ENCODE peak calls at places on chromosome 18, in eight cellular contexts. X, A, S, I, V, E, Z and Q are unnamed samples.

GRCh38 chr18:32624182-32624723 is 148.6 kb downstream of the KLHL14 start:
- DNase-seq in I (no peak), E (no peak), V (no peak), X (no peak), A (no peak), Z (no peak), S (no peak), Q (no peak)

GRCh38 chr18:36374262-36374661 is 76.7 kb downstream of the FHOD3 start:
- DNase-seq in I (no peak), V (no peak), X (no peak), E (no peak), S (no peak), A (no peak), Z (no peak), Q (no peak)

GRCh38 chr18:68826111-68826510 is 28.2 kb downstream of the CCDC102B start:
- DNase-seq in Z (no peak), E (no peak), X (no peak), I (no peak), A (no peak), V (no peak), S (no peak), Q (no peak)

GRCh38 chr18:10850828-10851227 is 298.5 kb downstream of the PIEZO2 start:
- DNase-seq in V (no peak), X (no peak), E (no peak), I (no peak), S (no peak), A (no peak), Z (no peak), Q (no peak)

GRCh38 chr18:75209952-75210261 is 690 bp upstream of the TSHZ1 start:
- DNase-seq in X (no peak), Z (peak), S (no peak), I (no peak), A (no peak), V (no peak), E (peak), Q (no peak)

GRCh38 chr18:7904529-7904928 is 337.4 kb downstream of the PTPRM start:
- DNase-seq in A (peak), X (no peak), Z (no peak), I (no peak), V (no peak), S (peak), E (no peak), Q (no peak)

GRCh38 chr18:36572135-36572856 is 256.5 kb downstream of the TPGS2 start:
- DNase-seq in A (peak), V (peak), S (peak), I (peak), E (peak), X (peak), Z (peak), Q (no peak)

GRCh38 chr18:76445741-76446232 is 49.3 kb downstream of the ZNF516 start:
- DNase-seq in X (no peak), E (no peak), A (no peak), V (no peak), Z (no peak), S (no peak), I (no peak), Q (peak)

GRCh38 chr18:75189696-75190095 is 19.2 kb downstream of the PTGR3 start:
- DNase-seq in Z (no peak), S (no peak), X (no peak), E (no peak), V (no peak), I (no peak), A (no peak), Q (no peak)

GRCh38 chr18:44841769-44842587 is 161.3 kb downstream of the SETBP1 start:
- DNase-seq in A (no peak), I (no peak), S (no peak), V (no peak), X (no peak), Z (no peak), E (peak), Q (no peak)

GRCh38 chr18:56235773-56236115 is 402.6 kb downstream of the TXNL1 start:
- DNase-seq in Z (no peak), I (no peak), A (no peak), V (no peak), X (no peak), E (no peak), S (no peak), Q (no peak)

GRCh38 chr18:811192-812122 is 585 bp downstream of the YES1 start:
- DNase-seq in Z (peak), A (peak), S (peak), X (peak), I (peak), E (no peak), V (peak), Q (peak)

GRCh38 chr18:43805646-43806194 is 528.4 kb upstream of the SYT4 start:
- DNase-seq in S (peak), E (no peak), A (no peak), Z (no peak), I (no peak), V (no peak), X (no peak), Q (no peak)

GRCh38 chr18:76697441-76697901 is 124.9 kb upstream of the ZNF236 start:
- DNase-seq in X (no peak), V (no peak), S (peak), A (no peak), Z (no peak), I (no peak), E (no peak), Q (no peak)

GRCh38 chr18:45945669-45946068 is 21.5 kb downstream of the EPG5 start:
- DNase-seq in X (no peak), Z (no peak), A (no peak), I (no peak), E (no peak), S (no peak), V (no peak), Q (no peak)

GRCh38 chr18:35910327-35910726 is 62.2 kb upstream of the RMP24 start:
- DNase-seq in I (no peak), E (no peak), X (no peak), S (no peak), Z (no peak), A (no peak), V (no peak), Q (no peak)

GRCh38 chr18:9101730-9102390 is 639 bp upstream of the NDUFV2 start:
- DNase-seq in V (no peak), I (peak), S (peak), A (peak), E (peak), X (no peak), Z (peak), Q (no peak)

GRCh38 chr18:9104244-9104901 is 1.9 kb downstream of the NDUFV2 start:
- DNase-seq in Z (no peak), A (no peak), S (no peak), X (no peak), I (no peak), V (no peak), E (no peak), Q (no peak)

GRCh38 chr18:9102391-9103216 is at the start of gene NDUFV2:
- DNase-seq in E (peak), I (peak), A (peak), V (peak), Z (peak), S (peak), X (peak), Q (peak)

GRCh38 chr18:9105420-9105819 is 2.9 kb downstream of the NDUFV2 start:
- DNase-seq in E (no peak), Z (no peak), V (no peak), X (no peak), S (no peak), A (no peak), I (no peak), Q (no peak)

DNA sequence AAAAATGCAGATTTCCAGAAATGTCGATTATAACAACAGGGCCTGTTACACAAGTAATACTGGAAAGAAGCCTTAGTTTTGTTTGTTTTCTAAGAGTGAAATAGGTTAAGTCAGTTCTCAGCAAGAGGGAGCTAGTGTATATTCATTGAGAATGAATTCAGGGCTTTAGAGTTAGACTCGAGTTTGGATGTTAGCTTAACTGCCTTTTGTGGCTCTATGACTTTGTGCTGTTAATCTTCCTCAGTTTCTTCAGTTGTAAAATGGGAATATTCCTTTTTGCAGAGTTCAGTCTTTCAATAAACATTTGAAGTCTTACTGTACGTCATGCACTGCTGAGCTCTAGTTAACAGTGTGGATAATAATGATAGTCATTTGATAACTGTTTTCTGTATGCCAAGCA is 989 bp downstream of the NDUFV2 start:
- DNase-seq in X (no peak), I (no peak), Z (no peak), V (no peak), E (peak), A (no peak), S (peak), Q (no peak)
- TF ChIP-seq CTCF in X (peak), I (no peak), Z (no peak), V (peak), E (peak), A (no peak), S (no peak), Q (peak)

DNA sequence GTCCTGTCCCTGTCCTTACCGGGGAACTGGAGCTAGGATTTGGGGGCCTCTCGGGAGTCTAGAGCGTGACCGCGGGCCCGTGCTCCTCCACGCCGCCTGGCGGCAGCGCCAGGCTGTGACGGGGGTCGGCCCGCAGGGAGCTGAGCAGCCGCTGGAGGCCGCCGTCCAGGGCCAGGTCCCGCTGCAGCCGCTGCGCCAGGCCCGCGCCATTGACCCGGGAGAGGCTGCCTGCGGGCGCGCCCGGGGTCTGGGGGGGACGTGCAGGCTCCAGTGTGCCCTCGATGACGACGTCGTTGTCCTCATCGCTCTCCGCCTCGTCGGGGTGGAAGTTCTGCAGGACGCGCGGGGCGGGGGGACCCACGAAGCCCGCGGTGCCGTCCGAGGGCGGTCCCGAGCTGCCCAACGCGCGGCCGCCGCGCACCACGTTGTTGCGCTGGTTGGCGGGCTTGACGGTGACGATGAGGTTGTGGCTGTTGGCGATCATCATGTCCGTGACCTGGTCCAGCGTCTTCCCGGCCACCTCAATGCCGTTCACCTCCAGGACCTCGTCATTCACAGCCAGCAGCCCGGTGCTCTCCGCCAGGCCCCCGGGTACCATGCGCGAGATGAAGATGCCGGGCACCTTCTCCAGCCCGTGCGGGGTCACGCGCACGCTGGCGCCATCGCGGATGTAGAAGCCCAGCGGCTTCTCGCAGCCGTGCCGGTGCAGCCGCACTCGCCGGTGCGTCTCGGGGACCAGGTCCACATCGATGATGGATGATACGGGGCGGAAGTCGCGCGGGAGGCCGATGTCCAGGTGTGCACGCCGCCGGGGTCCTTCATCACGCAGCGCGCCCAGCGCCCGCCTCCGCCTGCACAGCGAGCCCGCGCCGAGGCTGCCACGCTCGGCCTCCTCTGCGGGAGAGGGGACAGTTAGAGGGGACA is 50.9 kb downstream of the ADNP2 start:
- DNase-seq in S (no peak), V (no peak), X (peak), Z (peak), A (no peak), E (no peak), I (peak), Q (no peak)
- TF ChIP-seq CTCF in S (peak), V (peak), X (peak), Z (peak), A (no peak), E (no peak), I (peak), Q (no peak)

GRCh38 chr18:79815657-79816056 is 17.9 kb downstream of the KCNG2 start:
- DNase-seq in I (no peak), Z (no peak), E (no peak), V (no peak), A (no peak), X (no peak), S (no peak), Q (no peak)
- TF ChIP-seq CTCF in I (no peak), Z (no peak), E (no peak), V (no peak), A (no peak), X (no peak), S (no peak), Q (no peak)

GRCh38 chr18:57891707-57892391 is 88.7 kb upstream of the ATP8B1 start:
- DNase-seq in V (no peak), X (no peak), Z (no peak), I (no peak), E (no peak), S (no peak), A (no peak), Q (no peak)

GRCh38 chr18:57889841-57890240 is 86.7 kb upstream of the ATP8B1 start:
- DNase-seq in A (no peak), V (no peak), I (no peak), Z (no peak), X (no peak), S (no peak), E (no peak), Q (no peak)

GRCh38 chr18:57885931-57886330 is 82.8 kb upstream of the ATP8B1 start:
- DNase-seq in V (no peak), A (no peak), I (no peak), X (no peak), E (no peak), S (no peak), Z (no peak), Q (no peak)

GRCh38 chr18:57890266-57890665 is 87.2 kb upstream of the ATP8B1 start:
- DNase-seq in V (no peak), Z (no peak), A (no peak), E (no peak), X (no peak), I (no peak), S (no peak), Q (no peak)

DNA sequence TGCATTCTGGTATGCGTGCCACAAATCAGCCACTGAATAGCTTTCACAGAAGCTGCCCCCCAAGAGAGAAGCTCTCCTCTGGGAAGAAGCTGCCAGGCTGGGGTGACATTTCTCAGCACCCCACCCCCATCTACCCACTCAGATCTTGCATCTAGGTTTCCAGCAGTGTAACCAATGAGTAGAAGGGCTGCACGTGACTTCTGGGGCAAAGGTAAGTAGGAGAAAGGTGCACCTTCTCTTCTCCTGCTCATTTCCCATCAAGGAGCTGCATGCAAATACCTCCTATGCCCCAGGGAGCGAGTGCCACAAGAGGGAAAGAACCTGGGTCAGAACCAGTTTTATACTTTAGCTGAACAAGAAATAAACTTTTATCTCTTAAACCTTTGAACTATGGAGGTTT is 84.9 kb upstream of the ATP8B1 start:
- DNase-seq in E (no peak), V (no peak), S (no peak), I (no peak), Z (no peak), X (no peak), A (no peak), Q (no peak)
- TF ChIP-seq CTCF in E (no peak), V (no peak), S (no peak), I (no peak), Z (no peak), X (no peak), A (no peak), Q (no peak)

GRCh38 chr18:50508228-50508627 is 51.7 kb upstream of the MAPK4 start:
- DNase-seq in V (no peak), Z (no peak), X (no peak), E (no peak), I (no peak), A (no peak), S (no peak), Q (no peak)

GRCh38 chr18:50509012-50509411 is 50.9 kb upstream of the MAPK4 start:
- DNase-seq in X (no peak), E (no peak), I (no peak), A (no peak), V (no peak), Z (no peak), S (no peak), Q (no peak)

GRCh38 chr18:50506362-50506761 is 53.5 kb upstream of the MAPK4 start:
- DNase-seq in X (no peak), I (no peak), Z (no peak), E (no peak), S (no peak), V (no peak), A (no peak), Q (no peak)

GRCh38 chr18:50507120-50507590 is 52.7 kb upstream of the MAPK4 start:
- DNase-seq in I (peak), S (peak), X (peak), V (peak), E (peak), Z (peak), A (peak), Q (no peak)
- TF ChIP-seq CTCF in I (peak), S (peak), X (peak), V (peak), E (peak), Z (peak), A (peak), Q (peak)

DNA sequence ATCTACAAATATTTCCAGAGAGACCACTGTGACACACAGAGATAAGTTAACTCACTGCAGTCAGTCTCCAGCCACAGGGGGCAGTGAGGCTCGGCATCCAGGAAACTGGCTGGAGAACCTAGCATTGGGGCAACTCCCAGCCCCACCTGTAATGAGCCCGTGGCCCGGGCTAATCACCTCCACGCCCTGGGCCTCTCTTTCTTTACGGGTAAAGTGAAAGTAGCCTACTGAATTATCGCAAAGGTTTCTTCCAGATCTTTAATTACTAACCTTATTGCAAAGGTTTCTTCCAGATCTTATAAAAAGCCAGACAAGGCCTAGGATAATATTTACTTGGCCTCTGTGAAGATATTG is 45.6 kb upstream of the ACAA2 start:
- DNase-seq in S (no peak), V (no peak), X (no peak), E (no peak), I (no peak), A (no peak), Z (no peak), Q (no peak)
- TF ChIP-seq CTCF in S (no peak), V (no peak), X (no peak), E (no peak), I (no peak), A (peak), Z (no peak), Q (peak)

GRCh38 chr18:13713455-13714055 is 12.8 kb downstream of the FAM210A start:
- DNase-seq in S (no peak), E (no peak), I (no peak), X (no peak), Z (no peak), A (no peak), V (no peak), Q (no peak)
- TF ChIP-seq CTCF in S (no peak), E (no peak), I (no peak), X (no peak), Z (no peak), A (no peak), V (no peak), Q (no peak)